ENCODE peak calls at places on chromosome 9, in nine cellular contexts. N, Q, M, H, C, W, Y, F and O are unnamed samples.
A peak's percentile ranks its signal among the peaks of the same experiment; 100 is the strongest.

GRCh38 chr9:37476930-37477329 is 8.8 kb upstream of the POLR1E start:
- DNase-seq in Q (no peak), W (no peak), F (no peak), M (no peak), Y (no peak), N (no peak), H (no peak), C (no peak), O (no peak)

GRCh38 chr9:93060746-93061259 is 2.3 kb downstream of the SUSD3 start:
- DNase-seq in Y (no peak), F (no peak), W (no peak), Q (no peak), N (no peak), H (peak; percentile 41), C (no peak), M (no peak), O (no peak)

GRCh38 chr9:129287595-129288305 is 109.7 kb upstream of the IER5L start:
- DNase-seq in N (no peak), F (no peak), W (no peak), Y (no peak), H (no peak), Q (no peak), C (no peak), M (no peak), O (no peak)

GRCh38 chr9:127497656-127498290 is 46.5 kb downstream of the LRSAM1 start:
- DNase-seq in Q (no peak), C (no peak), M (no peak), H (no peak), F (no peak), N (no peak), W (no peak), Y (no peak), O (no peak)

GRCh38 chr9:109966643-109967368 is 186.8 kb downstream of the PALM2AKAP2 start:
- DNase-seq in Y (no peak), W (no peak), H (no peak), C (no peak), M (no peak), F (no peak), N (no peak), Q (no peak), O (no peak)

GRCh38 chr9:114691046-114691955 is 9.3 kb upstream of the TEX48 start:
- DNase-seq in W (peak; percentile 32), M (no peak), Y (no peak), H (peak; percentile 91), F (no peak), Q (no peak), C (no peak), N (peak; percentile 50), O (peak; percentile 36)

GRCh38 chr9:87479801-87480201 is 17.9 kb upstream of the DAPK1 start:
- DNase-seq in W (no peak), H (no peak), Q (no peak), M (peak; percentile 34), C (no peak), N (peak; percentile 63), F (peak; percentile 33), Y (no peak), O (no peak)

GRCh38 chr9:78167356-78167755 is 68.5 kb upstream of the CEP78 start:
- DNase-seq in H (no peak), F (no peak), M (peak; percentile 28), Q (no peak), Y (no peak), W (no peak), C (no peak), N (no peak), O (no peak)

GRCh38 chr9:73880101-73880500 is 617.0 kb upstream of the RORB start:
- DNase-seq in F (no peak), Q (no peak), Y (no peak), W (no peak), H (no peak), N (no peak), C (no peak), M (no peak), O (no peak)

GRCh38 chr9:468766-469496 is 254.3 kb downstream of the DOCK8 start:
- DNase-seq in H (no peak), F (peak; percentile 53), Y (no peak), C (no peak), N (no peak), W (no peak), M (peak; percentile 26), Q (no peak), O (no peak)

GRCh38 chr9:94643176-94643575 is 3.9 kb upstream of the FBP1 start:
- DNase-seq in M (no peak), Q (no peak), F (no peak), W (no peak), C (no peak), N (no peak), Y (no peak), H (no peak), O (no peak)

GRCh38 chr9:109401990-109402318 is 81.1 kb upstream of the EPB41L4B start:
- DNase-seq in C (no peak), Q (no peak), M (no peak), Y (no peak), F (no peak), N (no peak), H (peak; percentile 7), W (no peak), O (no peak)

GRCh38 chr9:105647595-105648349 is 14.5 kb upstream of the TAL2 start:
- DNase-seq in Y (no peak), N (no peak), W (no peak), Q (no peak), M (no peak), C (no peak), H (peak; percentile 16), F (no peak), O (no peak)

GRCh38 chr9:32551491-32552049 is 557 bp upstream of the SMIM27 start:
- DNase-seq in C (peak; percentile 18), W (peak; percentile 57), M (peak; percentile 47), Q (no peak), H (peak; percentile 36), N (peak; percentile 53), F (peak; percentile 43), Y (no peak), O (peak; percentile 44)

GRCh38 chr9:123866497-123866896 is 63.4 kb downstream of the DENND1A start:
- DNase-seq in F (no peak), W (no peak), H (no peak), M (no peak), C (no peak), N (no peak), Q (no peak), Y (no peak), O (no peak)

GRCh38 chr9:120820095-120820494 is 22.6 kb downstream of the PSMD5 start:
- DNase-seq in C (no peak), M (no peak), Y (no peak), F (no peak), H (no peak), Q (no peak), N (no peak), W (no peak), O (no peak)
- TF ChIP-seq CTCF in C (no peak), M (no peak), Y (no peak), F (no peak), H (no peak), Q (no peak), N (no peak), W (no peak), O (no peak)

GRCh38 chr9:136083558-136084190 is 11.4 kb downstream of the NACC2 start:
- DNase-seq in Y (no peak), N (no peak), M (no peak), Q (peak; percentile 4), H (no peak), C (peak; percentile 12), F (no peak), W (no peak), O (no peak)

GRCh38 chr9:136086213-136086881 is 8.7 kb downstream of the NACC2 start:
- DNase-seq in F (no peak), M (no peak), Q (peak; percentile 33), C (no peak), Y (no peak), N (no peak), W (no peak), H (no peak), O (no peak)

GRCh38 chr9:136082496-136083361 is 12.4 kb downstream of the NACC2 start:
- DNase-seq in H (no peak), W (no peak), F (no peak), C (no peak), Q (peak; percentile 15), N (no peak), M (no peak), Y (no peak), O (peak; percentile 17)

GRCh38 chr9:136085815-136086212 is 9.3 kb downstream of the NACC2 start:
- DNase-seq in C (peak; percentile 65), M (peak; percentile 49), F (no peak), H (no peak), N (no peak), W (no peak), Q (peak; percentile 73), Y (peak; percentile 88), O (no peak)

GRCh38 chr9:136084191-136084944 is 10.7 kb downstream of the NACC2 start:
- DNase-seq in H (no peak), W (no peak), M (no peak), Y (no peak), Q (peak; percentile 13), C (no peak), N (no peak), F (no peak), O (no peak)
- H3K4me1 ChIP-seq in H (peaks cover 5% of the 10 kb centered on the region), W (peaks cover 36% of the 10 kb centered on the region), M (peaks cover 73% of the 10 kb centered on the region), Y (peaks cover 81% of the 10 kb centered on the region), Q (peaks cover 100% of the 10 kb centered on the region), C (peaks cover 75% of the 10 kb centered on the region), N (peaks cover 7% of the 10 kb centered on the region), F (no peaks in the 10 kb centered on the region), O (peaks cover 9% of the 10 kb centered on the region)

GRCh38 chr9:35790385-35791291 is 753 bp upstream of the NPR2 start:
- DNase-seq in Y (peak; percentile 73), N (peak; percentile 62), M (peak; percentile 71), H (peak; percentile 83), F (peak; percentile 66), Q (peak; percentile 67), W (peak; percentile 89), C (peak; percentile 63), O (peak; percentile 45)
- H3K27ac ChIP-seq in Y (peak overlapping the region; percentile 83), N (no peak overlapping the region), M (peak overlapping the region; percentile 89), H (peak overlapping the region; percentile 68), F (no peak overlapping the region), Q (peak overlapping the region; percentile 91), W (no peak overlapping the region), C (peak overlapping the region; percentile 88), O (no peak overlapping the region)

GRCh38 chr9:82808478-82808877 is 254.5 kb downstream of the RASEF start:
- DNase-seq in H (no peak), F (no peak), C (no peak), Y (no peak), N (no peak), Q (no peak), W (no peak), M (no peak), O (no peak)

GRCh38 chr9:82810902-82811301 is 252.0 kb downstream of the RASEF start:
- DNase-seq in M (no peak), Q (no peak), F (no peak), W (peak; percentile 4), H (peak; percentile 62), N (no peak), Y (no peak), C (no peak), O (no peak)

GRCh38 chr9:82799300-82799699 is 263.6 kb downstream of the RASEF start:
- DNase-seq in Q (no peak), N (no peak), M (no peak), Y (no peak), F (no peak), W (no peak), H (peak; percentile 88), C (no peak), O (no peak)

DNA sequence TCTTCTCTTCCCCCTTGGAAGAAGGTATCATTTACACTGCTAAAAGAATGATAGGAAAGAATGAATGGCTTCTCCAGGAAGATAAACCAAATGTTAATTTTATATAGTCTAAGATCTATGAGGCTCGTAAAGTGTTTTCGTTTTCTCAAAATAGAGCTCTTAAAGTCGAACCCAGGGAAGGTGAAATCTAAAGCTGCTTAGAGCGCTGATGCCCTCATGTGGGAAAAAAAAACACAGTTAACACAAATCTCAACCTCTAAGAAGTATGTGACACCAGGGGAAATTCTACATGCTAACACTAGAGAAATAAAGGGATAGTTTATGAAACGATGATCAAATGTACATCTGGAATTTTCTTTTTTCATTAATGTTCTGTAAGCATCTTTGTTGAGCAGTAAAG is 257.9 kb downstream of the RASEF start:
- DNase-seq in Q (no peak), F (no peak), H (no peak), Y (no peak), M (no peak), N (no peak), C (no peak), W (no peak), O (no peak)
- TF ChIP-seq CTCF in Q (no peak), F (no peak), H (no peak), Y (no peak), M (peak; percentile 6), N (peak; percentile 8), C (no peak), W (peak; percentile 18), O (no peak)